ENCODE peak calls at places on chromosomes 2 and 18, in nine cellular contexts. K, Q, S, L, A, R, O, I and N are unnamed samples.
A peak's percentile ranks its signal among the peaks of the same experiment; 100 is the strongest.

GRCh38 chr18:36187826-36188721 is 777 bp downstream of the MOCOS start:
- DNase-seq in K (peak; percentile 81), Q (peak; percentile 61), S (peak; percentile 79), L (peak; percentile 25), A (no peak), R (peak; percentile 55), O (no peak), I (no peak), N (peak; percentile 85)

GRCh38 chr2:158936978-158937377 is 31.5 kb upstream of the TANC1 start:
- DNase-seq in K (no peak), Q (no peak), S (no peak), L (peak; percentile 38), A (no peak), R (no peak), O (no peak), I (no peak), N (no peak)

GRCh38 chr2:8389373-8390108 is 292.3 kb upstream of the ID2 start:
- DNase-seq in K (no peak), Q (no peak), S (no peak), L (no peak), A (no peak), R (no peak), O (no peak), I (no peak), N (no peak)

GRCh38 chr2:14996306-14997014 is 363.9 kb downstream of the LRATD1 start:
- DNase-seq in K (no peak), Q (no peak), S (no peak), L (no peak), A (no peak), R (no peak), O (no peak), I (no peak), N (no peak)

GRCh38 chr2:28347193-28347592 is 45.5 kb upstream of the FOSL2 start:
- DNase-seq in K (no peak), Q (no peak), S (no peak), L (no peak), A (no peak), R (no peak), O (no peak), I (no peak), N (no peak)

GRCh38 chr2:44392338-44392943 is 30.7 kb downstream of the CAMKMT start:
- DNase-seq in K (peak; percentile 65), Q (peak; percentile 77), S (no peak), L (no peak), A (peak; percentile 17), R (no peak), O (peak; percentile 41), I (peak; percentile 40), N (peak; percentile 54)

GRCh38 chr2:39593439-39594393 is 72.0 kb upstream of the TMEM178A start:
- DNase-seq in K (peak; percentile 83), Q (peak; percentile 87), S (no peak), L (no peak), A (no peak), R (peak; percentile 59), O (no peak), I (peak; percentile 42), N (no peak)

GRCh38 chr2:74379851-74380789 is at the start of gene DCTN1:
- DNase-seq in K (peak; percentile 91), Q (peak; percentile 71), S (no peak), L (peak; percentile 48), A (no peak), R (no peak), O (no peak), I (peak; percentile 55), N (no peak)

GRCh38 chr18:25282282-25282681 is 69.7 kb downstream of the ZNF521 start:
- DNase-seq in K (no peak), Q (no peak), S (no peak), L (no peak), A (no peak), R (no peak), O (no peak), I (peak; percentile 31), N (no peak)

GRCh38 chr18:58135170-58135569 is 91.1 kb downstream of the NEDD4L start:
- DNase-seq in K (no peak), Q (no peak), S (no peak), L (no peak), A (no peak), R (no peak), O (no peak), I (no peak), N (no peak)

GRCh38 chr2:7468448-7468828 is 551.2 kb downstream of the RNF144A start:
- DNase-seq in K (no peak), Q (no peak), S (no peak), L (no peak), A (no peak), R (no peak), O (no peak), I (no peak), N (no peak)

GRCh38 chr2:9736008-9736407 is 105.2 kb upstream of the YWHAQ start:
- DNase-seq in K (no peak), Q (no peak), S (peak; percentile 48), L (no peak), A (no peak), R (no peak), O (no peak), I (no peak), N (no peak)

GRCh38 chr18:76847926-76848325 is 25.6 kb downstream of the ZNF236 start:
- DNase-seq in K (peak; percentile 80), Q (peak; percentile 84), S (no peak), L (no peak), A (no peak), R (no peak), O (no peak), I (no peak), N (no peak)

GRCh38 chr18:79367480-79367879 is 28.2 kb upstream of the NFATC1 start:
- DNase-seq in K (no peak), Q (no peak), S (no peak), L (no peak), A (no peak), R (no peak), O (no peak), I (no peak), N (no peak)

GRCh38 chr18:48949606-48950535 is 894 bp downstream of the SMAD7 start:
- DNase-seq in K (peak; percentile 84), Q (peak; percentile 90), S (peak; percentile 75), L (no peak), A (no peak), R (no peak), O (no peak), I (no peak), N (peak; percentile 48)

GRCh38 chr2:173326806-173327205 is 27.9 kb upstream of the CDCA7 start:
- DNase-seq in K (no peak), Q (no peak), S (no peak), L (no peak), A (no peak), R (no peak), O (no peak), I (no peak), N (no peak)

GRCh38 chr18:12307871-12308385 is at the start of gene TUBB6:
- DNase-seq in K (peak; percentile 91), Q (peak; percentile 78), S (no peak), L (peak; percentile 83), A (no peak), R (peak; percentile 73), O (peak; percentile 61), I (peak; percentile 88), N (peak; percentile 59)

GRCh38 chr18:12306752-12307151 is 1.3 kb upstream of the TUBB6 start:
- DNase-seq in K (no peak), Q (no peak), S (no peak), L (no peak), A (no peak), R (peak; percentile 53), O (no peak), I (no peak), N (no peak)

GRCh38 chr18:12307251-12307736 is 747 bp upstream of the TUBB6 start:
- DNase-seq in K (peak; percentile 78), Q (peak; percentile 64), S (no peak), L (peak; percentile 78), A (no peak), R (peak; percentile 77), O (peak; percentile 73), I (peak; percentile 64), N (no peak)

GRCh38 chr18:12309683-12310198 is 1.7 kb downstream of the TUBB6 start:
- DNase-seq in K (no peak), Q (no peak), S (no peak), L (no peak), A (no peak), R (peak; percentile 50), O (no peak), I (no peak), N (no peak)

GRCh38 chr18:12308386-12309100 is 502 bp downstream of the TUBB6 start:
- DNase-seq in K (peak; percentile 86), Q (peak; percentile 83), S (peak; percentile 37), L (peak; percentile 88), A (no peak), R (peak; percentile 96), O (peak; percentile 89), I (peak; percentile 85), N (peak; percentile 79)
- H3K27me3 ChIP-seq in K (peaks cover 28% of the 10 kb centered on the region), Q (peaks cover 32% of the 10 kb centered on the region), S (no peaks in the 10 kb centered on the region), L (no peaks in the 10 kb centered on the region), A (peaks cover 11% of the 10 kb centered on the region), R (no peaks in the 10 kb centered on the region), O (no peaks in the 10 kb centered on the region), I (no peaks in the 10 kb centered on the region), N (no peaks in the 10 kb centered on the region)

GRCh38 chr2:72146357-72147302 is 1.0 kb downstream of the CYP26B1 start:
- DNase-seq in K (peak; percentile 63), Q (peak; percentile 68), S (no peak), L (peak; percentile 13), A (no peak), R (peak; percentile 59), O (no peak), I (peak; percentile 17), N (peak; percentile 49)
- H3K27me3 ChIP-seq in K (peaks cover 99% of the 10 kb centered on the region), Q (peaks cover 96% of the 10 kb centered on the region), S (peaks cover 11% of the 10 kb centered on the region), L (peaks cover 38% of the 10 kb centered on the region), A (peaks cover 26% of the 10 kb centered on the region), R (peaks cover 44% of the 10 kb centered on the region), O (peaks cover 59% of the 10 kb centered on the region), I (peaks cover 61% of the 10 kb centered on the region), N (peaks cover 48% of the 10 kb centered on the region)

GRCh38 chr18:37483221-37483971 is 82.2 kb downstream of the CELF4 start:
- DNase-seq in K (peak; percentile 82), Q (peak; percentile 86), S (no peak), L (no peak), A (no peak), R (no peak), O (no peak), I (no peak), N (no peak)
- H3K27me3 ChIP-seq in K (peaks cover 46% of the 10 kb centered on the region), Q (peaks cover 29% of the 10 kb centered on the region), S (peaks cover 18% of the 10 kb centered on the region), L (no peaks in the 10 kb centered on the region), A (peaks cover 22% of the 10 kb centered on the region), R (no peaks in the 10 kb centered on the region), O (peaks cover 71% of the 10 kb centered on the region), I (peaks cover 38% of the 10 kb centered on the region), N (no peaks in the 10 kb centered on the region)

DNA sequence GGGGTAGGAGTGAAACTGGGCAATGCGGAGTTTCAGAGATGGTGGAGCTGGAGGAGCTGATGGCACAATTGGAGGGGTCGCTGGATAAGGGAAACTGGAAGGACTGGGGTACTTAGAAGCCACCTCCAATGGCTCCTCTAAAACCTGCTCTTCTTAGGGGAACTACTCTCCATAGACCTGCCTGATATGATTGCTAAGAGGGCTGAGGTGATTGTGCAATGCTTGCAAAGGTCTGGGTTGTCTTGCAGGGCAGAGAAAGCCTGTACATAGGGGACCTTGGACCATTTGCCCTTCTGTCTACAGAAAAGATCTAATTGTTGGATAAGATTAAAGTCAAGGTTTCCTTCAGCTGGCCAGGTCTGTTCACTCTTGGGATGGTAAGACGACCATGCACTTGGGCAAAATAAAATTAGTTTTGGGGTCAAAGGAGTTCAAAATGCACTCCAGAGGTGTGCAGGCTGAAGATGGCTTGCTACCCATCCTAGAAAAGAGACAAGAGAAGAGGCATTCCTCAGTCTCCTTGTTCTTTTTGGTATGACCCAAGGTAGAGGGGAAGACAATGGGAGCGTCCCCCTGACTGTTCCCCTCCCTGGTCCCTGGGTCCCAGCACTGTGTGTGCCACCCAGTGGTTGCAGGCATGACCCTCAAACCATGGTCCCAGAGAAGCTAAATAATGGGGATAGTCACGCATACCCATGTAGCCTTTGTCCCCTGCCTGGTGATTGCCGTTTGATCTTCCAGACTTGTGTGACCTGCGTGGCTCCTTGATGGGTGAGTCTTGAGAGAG is 41.1 kb downstream of the STK17B start:
- DNase-seq in K (peak; percentile 56), Q (no peak), S (no peak), L (no peak), A (no peak), R (no peak), O (no peak), I (no peak), N (no peak)
- H3K27me3 ChIP-seq in K (no peaks in the 10 kb centered on the region), Q (peaks cover 3% of the 10 kb centered on the region), S (no peaks in the 10 kb centered on the region), L (no peaks in the 10 kb centered on the region), A (no peaks in the 10 kb centered on the region), R (no peaks in the 10 kb centered on the region), O (no peaks in the 10 kb centered on the region), I (no peaks in the 10 kb centered on the region), N (no peaks in the 10 kb centered on the region)